ENCODE peak calls at places on chromosomes 16 and 17, in seven cellular contexts. A, J, U, H, Y, K and T are unnamed samples.

GRCh38 chr17:18356624-18357023 is 6.7 kb downstream of the SHMT1 start:
- DNase-seq in A (peak; percentile 56), J (no peak), U (no peak), H (no peak), Y (no peak), K (peak; percentile 25), T (no peak)

GRCh38 chr17:15436399-15437369 is 30.7 kb downstream of the CDRT4 start:
- DNase-seq in A (peak; percentile 67), J (no peak), U (no peak), H (peak; percentile 32), Y (peak; percentile 44), K (peak; percentile 63), T (no peak)

GRCh38 chr16:88570691-88571092 is 489 bp downstream of the ZC3H18 start:
- DNase-seq in A (no peak), J (no peak), U (no peak), H (no peak), Y (no peak), K (peak; percentile 32), T (no peak)

GRCh38 chr17:37190493-37190892 is 185.3 kb upstream of the C17orf78 start:
- DNase-seq in A (no peak), J (no peak), U (no peak), H (no peak), Y (no peak), K (no peak), T (no peak)

GRCh38 chr17:32396343-32396742 is 46.4 kb downstream of the ZNF207 start:
- DNase-seq in A (no peak), J (no peak), U (no peak), H (no peak), Y (no peak), K (peak; percentile 15), T (no peak)

GRCh38 chr16:57786632-57787518 is 15.4 kb downstream of the KIFC3 start:
- DNase-seq in A (peak; percentile 54), J (no peak), U (no peak), H (peak; percentile 72), Y (no peak), K (peak; percentile 30), T (peak; percentile 90)

GRCh38 chr17:8072727-8073461 is 14.6 kb downstream of the ALOX12B start:
- DNase-seq in A (no peak), J (no peak), U (no peak), H (peak; percentile 80), Y (no peak), K (no peak), T (peak; percentile 76)

GRCh38 chr17:40612510-40613244 is 34.9 kb downstream of the SMARCE1 start:
- DNase-seq in A (peak; percentile 36), J (no peak), U (no peak), H (no peak), Y (no peak), K (no peak), T (no peak)

GRCh38 chr16:87173294-87173883 is 143.8 kb downstream of the C16orf95 start:
- DNase-seq in A (no peak), J (no peak), U (no peak), H (peak; percentile 84), Y (no peak), K (no peak), T (no peak)

GRCh38 chr16:81241706-81242105 is 3.2 kb downstream of the BCO1 start:
- DNase-seq in A (no peak), J (no peak), U (no peak), H (no peak), Y (no peak), K (no peak), T (no peak)

GRCh38 chr16:49281843-49282642 is 405 bp upstream of the CBLN1 start:
- DNase-seq in A (peak; percentile 82), J (peak; percentile 98), U (peak; percentile 59), H (peak; percentile 99), Y (peak; percentile 77), K (peak; percentile 91), T (peak; percentile 84)

GRCh38 chr17:38724337-38724988 is 5.7 kb upstream of the CISD3 start:
- DNase-seq in A (no peak), J (no peak), U (no peak), H (no peak), Y (peak; percentile 77), K (peak; percentile 72), T (no peak)

GRCh38 chr17:17826340-17826708 is 10.5 kb downstream of the SREBF1 start:
- DNase-seq in A (no peak), J (no peak), U (no peak), H (no peak), Y (no peak), K (no peak), T (no peak)

GRCh38 chr16:7374614-7375174 is 42.0 kb downstream of the RBFOX1 start:
- DNase-seq in A (no peak), J (no peak), U (no peak), H (no peak), Y (no peak), K (no peak), T (no peak)

GRCh38 chr16:24070851-24071250 is 185.3 kb upstream of the CACNG3 start:
- DNase-seq in A (no peak), J (peak; percentile 47), U (no peak), H (no peak), Y (no peak), K (no peak), T (no peak)

GRCh38 chr17:79795795-79796569 is 895 bp downstream of the CBX8 start:
- DNase-seq in A (no peak), J (no peak), U (no peak), H (no peak), Y (no peak), K (no peak), T (no peak)

GRCh38 chr16:74280448-74280847 is 16.2 kb upstream of the PSMD7 start:
- DNase-seq in A (no peak), J (no peak), U (no peak), H (no peak), Y (no peak), K (no peak), T (no peak)

GRCh38 chr17:4715071-4715749 is 4.8 kb downstream of the ARRB2 start:
- DNase-seq in A (no peak), J (no peak), U (no peak), H (no peak), Y (no peak), K (no peak), T (no peak)

GRCh38 chr16:60261425-60261824 is 1527.3 kb upstream of the GOT2 start:
- DNase-seq in A (no peak), J (no peak), U (no peak), H (no peak), Y (no peak), K (no peak), T (no peak)

GRCh38 chr17:49914096-49914490 is 54.9 kb upstream of the DLX4 start:
- DNase-seq in A (no peak), J (no peak), U (no peak), H (no peak), Y (no peak), K (no peak), T (no peak)

GRCh38 chr17:28334176-28334575 is 1.1 kb downstream of the IFT20 start:
- DNase-seq in A (no peak), J (no peak), U (no peak), H (peak; percentile 46), Y (no peak), K (no peak), T (no peak)

GRCh38 chr16:30351586-30352419 is 3.3 kb downstream of the CD2BP2 start:
- DNase-seq in A (peak; percentile 86), J (no peak), U (peak; percentile 78), H (peak; percentile 96), Y (peak; percentile 92), K (peak; percentile 61), T (peak; percentile 81)

GRCh38 chr17:82149401-82150099 is 51.5 kb upstream of the FASN start:
- DNase-seq in A (no peak), J (no peak), U (no peak), H (no peak), Y (no peak), K (no peak), T (peak; percentile 56)
- H3K9me3 ChIP-seq in A (no peaks in the 10 kb centered on the region), J (no peaks in the 10 kb centered on the region), U (no peaks in the 10 kb centered on the region), H (no peaks in the 10 kb centered on the region), Y (no peaks in the 10 kb centered on the region), K (no peaks in the 10 kb centered on the region), T (no peaks in the 10 kb centered on the region)

GRCh38 chr16:35754391-35755369 is 2295.3 kb downstream of the TP53TG3F start:
- DNase-seq in A (peak; percentile 24), J (no peak), U (no peak), H (peak; percentile 47), Y (no peak), K (no peak), T (peak; percentile 52)
- H3K9me3 ChIP-seq in A (peaks cover 38% of the 10 kb centered on the region), J (peaks cover 44% of the 10 kb centered on the region), U (no peaks in the 10 kb centered on the region), H (no peaks in the 10 kb centered on the region), Y (peaks cover 41% of the 10 kb centered on the region), K (peaks cover 9% of the 10 kb centered on the region), T (no peaks in the 10 kb centered on the region)

GRCh38 chr16:35255816-35256215 is 1796.4 kb downstream of the TP53TG3F start:
- DNase-seq in A (no peak), J (no peak), U (no peak), H (no peak), Y (no peak), K (no peak), T (no peak)
- H3K9me3 ChIP-seq in A (peaks cover 19% of the 10 kb centered on the region), J (peaks cover 14% of the 10 kb centered on the region), U (no peaks in the 10 kb centered on the region), H (no peaks in the 10 kb centered on the region), Y (peaks cover 16% of the 10 kb centered on the region), K (no peaks in the 10 kb centered on the region), T (peaks cover 2% of the 10 kb centered on the region)

GRCh38 chr16:5582529-5582928 is 484.9 kb upstream of the EEF2KMT start:
- DNase-seq in A (no peak), J (no peak), U (no peak), H (no peak), Y (no peak), K (no peak), T (no peak)

GRCh38 chr16:5580320-5580719 is 482.7 kb upstream of the EEF2KMT start:
- DNase-seq in A (no peak), J (no peak), U (no peak), H (no peak), Y (no peak), K (no peak), T (no peak)

GRCh38 chr16:5580772-5581171 is 483.2 kb upstream of the EEF2KMT start:
- DNase-seq in A (no peak), J (no peak), U (no peak), H (no peak), Y (no peak), K (no peak), T (no peak)

GRCh38 chr16:5581428-5581827 is 483.8 kb upstream of the EEF2KMT start:
- DNase-seq in A (no peak), J (no peak), U (no peak), H (no peak), Y (no peak), K (no peak), T (no peak)

DNA sequence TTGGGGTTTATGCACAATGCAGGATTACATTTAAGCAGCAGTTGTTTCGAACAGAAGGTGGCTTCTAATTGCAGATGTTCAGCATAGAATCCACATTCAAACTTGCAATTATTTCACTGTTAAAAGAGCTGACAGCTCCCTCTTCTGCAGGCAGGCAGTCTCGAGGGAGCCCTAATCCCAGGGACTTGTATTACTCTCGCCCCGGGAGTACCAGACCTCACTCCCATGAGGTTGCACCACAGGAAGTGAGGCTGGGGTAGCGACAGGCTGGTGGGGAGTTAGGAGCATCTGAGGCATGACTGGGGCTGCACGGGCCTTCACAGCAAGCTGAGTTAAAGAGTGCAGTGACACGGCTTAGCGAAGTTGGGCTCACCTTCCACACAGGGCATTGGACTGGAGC is 484.4 kb upstream of the EEF2KMT start:
- DNase-seq in A (no peak), J (no peak), U (no peak), H (no peak), Y (no peak), K (no peak), T (no peak)
- H3K9me3 ChIP-seq in A (peaks cover 7% of the 10 kb centered on the region), J (no peaks in the 10 kb centered on the region), U (no peaks in the 10 kb centered on the region), H (no peaks in the 10 kb centered on the region), Y (no peaks in the 10 kb centered on the region), K (no peaks in the 10 kb centered on the region), T (no peaks in the 10 kb centered on the region)